ENCODE peak calls at places on chromosomes 1 and 21, in ten cellular contexts. J, E, A, N, V, S, G, M, I and X are unnamed samples.

GRCh38 chr1:156055343-156055645 is 712 bp downstream of the LAMTOR2 start:
- DNase-seq in J (no peak), E (no peak), A (no peak), N (no peak), V (no peak), S (no peak), G (no peak), M (no peak), I (no peak), X (no peak)

GRCh38 chr1:91730781-91731732 is 154.9 kb downstream of the TGFBR3 start:
- DNase-seq in J (peak), E (no peak), A (peak), N (peak), V (peak), S (peak), G (no peak), M (peak), I (peak), X (no peak)

GRCh38 chr1:14976260-14976659 is 177.3 kb upstream of the TMEM51 start:
- DNase-seq in J (no peak), E (no peak), A (no peak), N (no peak), V (no peak), S (no peak), G (no peak), M (no peak), I (no peak), X (no peak)

GRCh38 chr1:8431028-8431427 is 113.1 kb downstream of the SLC45A1 start:
- DNase-seq in J (no peak), E (no peak), A (no peak), N (no peak), V (no peak), S (no peak), G (no peak), M (no peak), I (no peak), X (no peak)

GRCh38 chr1:107681001-107681479 is 283.9 kb downstream of the VAV3 start:
- DNase-seq in J (no peak), E (no peak), A (peak), N (no peak), V (no peak), S (no peak), G (no peak), M (no peak), I (no peak), X (no peak)

GRCh38 chr1:37741130-37741529 is 23.8 kb downstream of the EPHA10 start:
- DNase-seq in J (no peak), E (no peak), A (no peak), N (no peak), V (no peak), S (peak), G (no peak), M (no peak), I (no peak), X (peak)

GRCh38 chr1:226697151-226697575 is 41.9 kb downstream of the ITPKB start:
- DNase-seq in J (no peak), E (no peak), A (no peak), N (peak), V (no peak), S (peak), G (no peak), M (no peak), I (no peak), X (no peak)

GRCh38 chr1:244735404-244735803 is 82.5 kb downstream of the DESI2 start:
- DNase-seq in J (no peak), E (no peak), A (no peak), N (peak), V (no peak), S (peak), G (no peak), M (no peak), I (no peak), X (no peak)

GRCh38 chr1:3423245-3423829 is 31.1 kb upstream of the ARHGEF16 start:
- DNase-seq in J (peak), E (peak), A (no peak), N (no peak), V (peak), S (no peak), G (no peak), M (no peak), I (peak), X (peak)

GRCh38 chr1:114155756-114156155 is 2.1 kb upstream of the SYT6 start:
- DNase-seq in J (no peak), E (no peak), A (no peak), N (no peak), V (no peak), S (no peak), G (no peak), M (no peak), I (no peak), X (no peak)

GRCh38 chr1:89832481-89833127 is 11.8 kb downstream of the LRRC8D start:
- DNase-seq in J (no peak), E (no peak), A (no peak), N (no peak), V (no peak), S (no peak), G (no peak), M (no peak), I (no peak), X (no peak)

GRCh38 chr1:203282720-203283542 is 22.4 kb upstream of the BTG2 start:
- DNase-seq in J (no peak), E (peak), A (no peak), N (no peak), V (no peak), S (no peak), G (no peak), M (no peak), I (no peak), X (no peak)

GRCh38 chr1:226365831-226366231 is 42.1 kb downstream of the PARP1 start:
- DNase-seq in J (no peak), E (no peak), A (no peak), N (peak), V (no peak), S (peak), G (no peak), M (no peak), I (no peak), X (no peak)

GRCh38 chr1:18347559-18347958 is 133.2 kb upstream of the KLHDC7A start:
- DNase-seq in J (no peak), E (no peak), A (no peak), N (no peak), V (no peak), S (no peak), G (no peak), M (no peak), I (no peak), X (no peak)

GRCh38 chr1:12276225-12276624 is 46.4 kb downstream of the VPS13D start:
- DNase-seq in J (no peak), E (peak), A (peak), N (peak), V (no peak), S (peak), G (no peak), M (peak), I (no peak), X (peak)

GRCh38 chr1:61053712-61054608 is 28.4 kb upstream of the NFIA start:
- DNase-seq in J (peak), E (peak), A (peak), N (no peak), V (no peak), S (no peak), G (peak), M (peak), I (peak), X (peak)

GRCh38 chr1:193480755-193481154 is 294.3 kb upstream of the B3GALT2 start:
- DNase-seq in J (no peak), E (peak), A (no peak), N (no peak), V (no peak), S (no peak), G (no peak), M (no peak), I (no peak), X (no peak)

GRCh38 chr1:197130677-197131304 is 15.7 kb downstream of the ASPM start:
- DNase-seq in J (no peak), E (no peak), A (no peak), N (peak), V (no peak), S (peak), G (no peak), M (no peak), I (no peak), X (no peak)

GRCh38 chr1:20727746-20728316 is 4.7 kb downstream of the SH2D5 start:
- DNase-seq in J (no peak), E (no peak), A (peak), N (no peak), V (no peak), S (no peak), G (no peak), M (peak), I (no peak), X (peak)

GRCh38 chr1:63774617-63775417 is 1.0 kb downstream of the ROR1 start:
- DNase-seq in J (peak), E (peak), A (peak), N (peak), V (peak), S (peak), G (peak), M (no peak), I (peak), X (peak)
- TF ChIP-seq CTCF in J (no peak), E (no peak), A (no peak), N (no peak), V (no peak), S (no peak), G (no peak), M (no peak), I (no peak), X (no peak)

GRCh38 chr1:206957639-206958038 is 11.4 kb upstream of the PIGR start:
- DNase-seq in J (no peak), E (no peak), A (no peak), N (no peak), V (no peak), S (no peak), G (no peak), M (no peak), I (no peak), X (no peak)
- H3K4me3 ChIP-seq in J (no peak), E (no peak), A (no peak), N (no peak), V (no peak), S (no peak), G (no peak), M (no peak), I (no peak), X (no peak)

DNA sequence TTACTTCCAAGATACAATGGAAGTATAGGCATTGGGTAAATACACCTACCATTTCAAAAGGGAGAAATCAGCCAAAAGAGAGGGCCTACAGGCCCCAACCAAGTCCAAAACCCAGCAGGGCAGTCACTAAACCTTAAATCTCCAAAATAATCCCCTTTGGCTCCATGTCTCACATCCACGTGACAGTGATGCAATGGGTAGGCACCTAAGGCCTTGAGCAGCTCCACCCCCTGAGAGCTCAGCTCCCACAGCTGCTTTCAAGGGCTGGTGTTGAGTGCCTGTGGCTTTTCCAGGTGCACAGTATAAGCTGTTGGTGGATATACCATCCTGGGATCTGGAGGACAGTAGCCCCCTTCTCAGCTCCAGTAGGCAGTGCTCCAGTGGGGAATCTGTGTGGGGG is 72.5 kb downstream of the UROD start:
- DNase-seq in J (no peak), E (no peak), A (no peak), N (no peak), V (no peak), S (no peak), G (no peak), M (no peak), I (no peak), X (no peak)
- H3K27ac ChIP-seq in J (no peak), E (no peak), A (no peak), N (no peak), V (no peak), S (no peak), G (no peak), M (no peak), I (no peak), X (no peak)

GRCh38 chr1:198907423-198907746 is 268.5 kb downstream of the PTPRC start:
- DNase-seq in J (no peak), E (no peak), A (no peak), N (no peak), V (no peak), S (no peak), G (no peak), M (no peak), I (no peak), X (no peak)

GRCh38 chr1:198910816-198911215 is 272.0 kb downstream of the PTPRC start:
- DNase-seq in J (no peak), E (no peak), A (no peak), N (no peak), V (no peak), S (no peak), G (no peak), M (no peak), I (no peak), X (no peak)

GRCh38 chr1:198909973-198910372 is 271.1 kb downstream of the PTPRC start:
- DNase-seq in J (no peak), E (no peak), A (no peak), N (no peak), V (no peak), S (peak), G (no peak), M (no peak), I (no peak), X (no peak)

GRCh38 chr1:198906739-198907422 is 268.0 kb downstream of the PTPRC start:
- DNase-seq in J (no peak), E (no peak), A (no peak), N (no peak), V (no peak), S (no peak), G (no peak), M (no peak), I (no peak), X (no peak)

GRCh38 chr1:198908995-198909394 is 270.2 kb downstream of the PTPRC start:
- DNase-seq in J (no peak), E (no peak), A (no peak), N (no peak), V (no peak), S (no peak), G (no peak), M (no peak), I (no peak), X (no peak)
- TF ChIP-seq CTCF in J (no peak), E (no peak), A (no peak), N (no peak), V (no peak), S (no peak), G (no peak), M (no peak), I (no peak), X (no peak)

GRCh38 chr1:213619026-213619425 is 368.7 kb upstream of the PROX1 start:
- DNase-seq in J (no peak), E (no peak), A (no peak), N (no peak), V (no peak), S (no peak), G (no peak), M (no peak), I (no peak), X (no peak)
- H3K4me3 ChIP-seq in J (no peak), E (no peak), A (no peak), N (no peak), V (no peak), S (no peak), G (no peak), M (no peak), I (no peak), X (no peak)

GRCh38 chr1:53195211-53195909 is 1.3 kb upstream of the CPT2 start:
- DNase-seq in J (no peak), E (no peak), A (no peak), N (no peak), V (no peak), S (no peak), G (peak), M (no peak), I (no peak), X (peak)
- H3K27ac ChIP-seq in J (peak), E (no peak), A (no peak), N (no peak), V (peak), S (no peak), G (no peak), M (peak), I (peak), X (peak)

GRCh38 chr21:26845066-26845749 is at the start of gene ADAMTS1:
- DNase-seq in J (peak), E (peak), A (peak), N (peak), V (peak), S (peak), G (peak), M (no peak), I (peak), X (peak)
- TF ChIP-seq CTCF in J (no peak), E (peak), A (peak), N (no peak), V (no peak), S (peak), G (no peak), M (no peak), I (peak), X (no peak)

DNA sequence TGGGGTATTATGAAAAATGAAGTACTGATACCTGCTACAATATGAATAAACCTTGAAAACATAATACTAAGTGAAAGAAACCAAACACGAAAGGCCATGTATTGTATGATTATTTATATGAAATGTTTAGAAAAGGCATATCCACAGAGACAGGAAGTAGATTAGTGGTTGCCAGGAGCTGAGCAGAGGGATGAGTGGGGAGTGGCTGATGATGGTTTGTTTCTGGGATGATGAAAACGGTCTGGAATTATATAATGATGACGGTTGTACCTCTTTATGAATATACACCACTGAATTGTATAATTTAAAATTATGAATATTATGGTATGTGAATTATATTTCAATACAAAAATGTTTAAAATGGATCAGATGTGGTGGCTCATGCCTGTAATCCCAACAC is 63.8 kb upstream of the MPC2 start:
- DNase-seq in J (no peak), E (no peak), A (no peak), N (peak), V (no peak), S (peak), G (no peak), M (no peak), I (no peak), X (no peak)
- H3K4me3 ChIP-seq in J (no peak), E (no peak), A (no peak), N (no peak), V (no peak), S (no peak), G (no peak), M (no peak), I (no peak), X (no peak)